ENCODE peak calls at places on chromosomes 2 and 18, in ten cellular contexts. Z is iris pigment epithelial cell; O is HCT116; J is GM06990; A is CD4-positive, alpha-beta T cell; X is GM04504; G is T-cell; E is NCI-H1105 treated with DMSO at 0.1 percent for 48 hours; L is fibroblast of the conjunctiva; U is naive thymus-derived CD4-positive, alpha-beta T cell. H is an unnamed sample.

GRCh38 chr2:240324312-240325005 is 111.0 kb upstream of the GPC1 start:
- DNase-seq in A (no peak), E (no peak), O (no peak), G (no peak), U (no peak), Z (no peak), J (no peak), L (no peak), X (no peak), H (no peak)

GRCh38 chr18:73407506-73407905 is 539.7 kb upstream of the NETO1 start:
- DNase-seq in L (peak), A (no peak), J (no peak), E (no peak), O (no peak), U (no peak), G (no peak), X (no peak), Z (no peak), H (no peak)

GRCh38 chr2:181465686-181466375 is 8.6 kb downstream of the ITGA4 start:
- DNase-seq in U (no peak), Z (peak), O (no peak), X (peak), E (no peak), L (peak), A (no peak), J (no peak), G (no peak), H (no peak)

GRCh38 chr18:21809725-21810124 is 69.1 kb downstream of the MIB1 start:
- DNase-seq in E (no peak), A (no peak), X (no peak), O (no peak), L (no peak), J (no peak), U (no peak), G (no peak), Z (no peak), H (no peak)

GRCh38 chr2:241011751-241012510 is 13.5 kb downstream of the SNED1 start:
- DNase-seq in E (no peak), L (no peak), G (no peak), A (no peak), J (no peak), Z (no peak), O (no peak), U (no peak), X (no peak), H (peak)

GRCh38 chr2:129728251-129728972 is 251.1 kb upstream of the RAB6C start:
- DNase-seq in J (no peak), Z (no peak), A (no peak), E (no peak), L (no peak), U (no peak), X (no peak), O (no peak), G (no peak), H (no peak)

GRCh38 chr2:73284296-73285161 is at the start of gene FBXO41:
- DNase-seq in U (peak), X (no peak), G (peak), O (no peak), E (peak), J (peak), A (peak), L (no peak), Z (peak), H (no peak)

GRCh38 chr2:28325567-28326468 is 66.8 kb upstream of the FOSL2 start:
- DNase-seq in J (peak), U (no peak), E (no peak), G (no peak), A (no peak), O (peak), X (no peak), L (no peak), Z (no peak), H (no peak)

GRCh38 chr2:201414099-201415023 is 36.9 kb downstream of the TRAK2 start:
- DNase-seq in A (no peak), Z (peak), U (peak), O (no peak), J (peak), G (no peak), X (no peak), E (no peak), L (no peak), H (no peak)

GRCh38 chr2:215613265-215613664 is 177.4 kb upstream of the FN1 start:
- DNase-seq in A (no peak), Z (peak), E (no peak), X (no peak), L (no peak), U (no peak), J (no peak), O (no peak), G (no peak), H (no peak)

H was measured in aorta.